ENCODE peak calls at places on chromosomes 2 and 18, in five cellular contexts. M is stimulated activated CD4-positive, alpha-beta T cell treated with anti-CD3 and anti-CD28 coated beads, Interleukin-12 subunit alpha, Interleukin-12 subunit beta, amount 100 ng/mL, for 4 hours; N is NCI-H1092 treated with DMSO at 0.1 percent for 48 hours; P is NCI-H69; Y is retina. Z is an unnamed sample.

GRCh38 chr2:233447506-233448219 is 93.4 kb downstream of the DGKD start:
- DNase-seq in Y (no peak), P (no peak), N (no peak), M (no peak), Z (no peak)

GRCh38 chr2:216115224-216115582 is 6.1 kb downstream of the XRCC5 start:
- DNase-seq in Y (no peak), P (peak; percentile 62), N (no peak), M (no peak), Z (peak; percentile 42)

GRCh38 chr2:111199840-111200239 is 79.1 kb downstream of the BCL2L11 start:
- DNase-seq in M (no peak), Y (no peak), P (no peak), N (no peak), Z (no peak)

GRCh38 chr2:201171259-201171814 is 11.6 kb upstream of the CASP10 start:
- DNase-seq in P (peak; percentile 51), Y (no peak), M (no peak), N (no peak), Z (no peak)

GRCh38 chr2:12502759-12503158 is 214.0 kb upstream of the TRIB2 start:
- DNase-seq in Y (no peak), M (peak; percentile 31), N (no peak), P (no peak), Z (peak; percentile 88)

GRCh38 chr18:68837665-68838390 is 39.9 kb downstream of the CCDC102B start:
- DNase-seq in N (no peak), M (no peak), P (no peak), Y (no peak), Z (no peak)

GRCh38 chr18:10054366-10054765 is 140.6 kb downstream of the VAPA start:
- DNase-seq in N (no peak), P (no peak), Y (no peak), M (no peak), Z (no peak)

GRCh38 chr18:28113271-28114023 is 63.5 kb downstream of the CDH2 start:
- DNase-seq in N (no peak), P (no peak), Y (no peak), M (no peak), Z (no peak)

GRCh38 chr2:159497256-159497655 is 119.1 kb downstream of the BAZ2B start:
- DNase-seq in P (peak; percentile 66), M (no peak), N (no peak), Y (no peak), Z (no peak)

Z was measured in Jurkat, Clone E6-1.